ENCODE peak calls at places on chromosomes 16 and 17, in four cellular contexts. P, S, F and D are unnamed samples.

GRCh38 chr17:12853921-12854320 is 64.6 kb downstream of the ARHGAP44 start:
- DNase-seq in P (no peak), S (no peak), F (no peak), D (no peak)

GRCh38 chr16:49643429-49644142 is 212.3 kb downstream of the ZNF423 start:
- DNase-seq in P (no peak), S (no peak), F (no peak), D (no peak)

GRCh38 chr17:149897-150575 is 12.7 kb downstream of the SCGB1C2 start:
- DNase-seq in P (no peak), S (no peak), F (no peak), D (no peak)

GRCh38 chr16:47311738-47312505 is 148.9 kb downstream of the ITFG1 start:
- DNase-seq in P (no peak), S (no peak), F (no peak), D (no peak)

GRCh38 chr16:84085774-84086173 is 31.0 kb downstream of the MBTPS1 start:
- DNase-seq in P (no peak), S (no peak), F (no peak), D (no peak)

GRCh38 chr17:26818736-26819135 is 475.2 kb upstream of the WSB1 start:
- DNase-seq in P (no peak), S (no peak), F (peak; percentile 7), D (no peak)

GRCh38 chr17:57104461-57105175 is 19.6 kb downstream of the AKAP1 start:
- DNase-seq in P (no peak), S (no peak), F (no peak), D (no peak)

GRCh38 chr17:8753976-8754440 is 4.3 kb downstream of the SPDYE4 start:
- DNase-seq in P (no peak), S (no peak), F (peak; percentile 34), D (no peak)

GRCh38 chr17:60524463-60525346 is 1.3 kb downstream of the APPBP2 start:
- DNase-seq in P (peak; percentile 25), S (peak; percentile 17), F (no peak), D (no peak)

GRCh38 chr17:76635039-76635438 is 8.5 kb downstream of the ST6GALNAC1 start:
- DNase-seq in P (no peak), S (no peak), F (no peak), D (no peak)

GRCh38 chr16:24203675-24204074 is 52.5 kb upstream of the CACNG3 start:
- DNase-seq in P (no peak), S (no peak), F (no peak), D (peak; percentile 19)

GRCh38 chr16:85245307-85246172 is 133.3 kb upstream of the CIBAR2 start:
- DNase-seq in P (peak; percentile 82), S (peak; percentile 82), F (peak; percentile 51), D (no peak)

GRCh38 chr17:933168-934083 is 46.1 kb downstream of the NXN start:
- DNase-seq in P (no peak), S (no peak), F (peak; percentile 75), D (no peak)

GRCh38 chr16:84996365-84996764 is 15.0 kb downstream of the ZDHHC7 start:
- DNase-seq in P (no peak), S (no peak), F (no peak), D (no peak)

GRCh38 chr17:78340183-78340955 is 19.5 kb downstream of the SOCS3 start:
- DNase-seq in P (no peak), S (no peak), F (no peak), D (no peak)

GRCh38 chr17:47731396-47731795 is 1.6 kb upstream of the TBX21 start:
- DNase-seq in P (peak; percentile 14), S (no peak), F (no peak), D (no peak)

GRCh38 chr17:7841309-7841621 is 7.2 kb downstream of the KDM6B start:
- DNase-seq in P (no peak), S (no peak), F (no peak), D (no peak)

GRCh38 chr16:71429581-71429980 is 12.3 kb downstream of the TLE7 start:
- DNase-seq in P (no peak), S (no peak), F (no peak), D (no peak)

GRCh38 chr17:71869293-71869692 is 251.5 kb upstream of the SOX9 start:
- DNase-seq in P (no peak), S (no peak), F (no peak), D (no peak)

GRCh38 chr17:41098476-41098875 is 534 bp upstream of the KRTAP4-8 start:
- DNase-seq in P (no peak), S (no peak), F (no peak), D (no peak)

GRCh38 chr17:8133398-8133797 is 9.5 kb upstream of the HES7 start:
- DNase-seq in P (no peak), S (peak; percentile 67), F (no peak), D (no peak)

GRCh38 chr16:75029854-75030253 is 31.0 kb downstream of the ZNRF1 start:
- DNase-seq in P (no peak), S (no peak), F (peak; percentile 13), D (no peak)

GRCh38 chr17:68318103-68318991 is 27.1 kb downstream of the ARSG start:
- DNase-seq in P (no peak), S (no peak), F (peak; percentile 87), D (no peak)
- TF ChIP-seq TCF12 in P (no peak), S (no peak), F (no peak), D (no peak)

DNA sequence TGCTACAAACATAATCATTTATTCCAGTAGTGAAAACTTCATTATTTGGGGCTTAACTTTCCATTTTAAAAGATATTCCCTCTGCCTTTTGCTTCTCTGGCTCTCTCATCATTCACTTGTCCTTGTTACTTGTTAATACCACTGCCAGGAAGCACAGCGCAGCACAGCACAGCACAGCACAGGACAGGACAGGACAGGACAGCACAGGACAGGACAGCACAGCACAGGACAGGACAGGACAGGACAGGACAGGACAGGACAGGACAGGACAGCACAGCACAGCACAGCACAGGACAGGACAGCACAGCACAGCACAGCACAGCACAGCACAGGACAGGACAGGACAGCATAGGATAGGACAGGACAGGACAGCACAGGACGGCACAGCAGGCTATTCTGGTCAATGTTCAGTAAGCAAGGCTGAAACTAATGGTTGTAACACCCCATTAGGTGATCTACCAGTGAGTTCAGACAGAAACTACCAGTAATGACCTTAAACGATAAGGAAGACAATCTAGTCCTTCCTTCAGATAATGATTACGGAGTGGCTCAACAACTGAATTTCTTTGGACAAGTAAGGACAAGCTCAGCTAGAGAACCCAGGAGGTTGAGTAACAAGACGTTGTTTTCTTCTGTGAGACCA is 31.9 kb downstream of the COG1 start:
- DNase-seq in P (no peak), S (no peak), F (no peak), D (no peak)
- TF ChIP-seq TCF12 in P (no peak), S (no peak), F (no peak), D (no peak)

DNA sequence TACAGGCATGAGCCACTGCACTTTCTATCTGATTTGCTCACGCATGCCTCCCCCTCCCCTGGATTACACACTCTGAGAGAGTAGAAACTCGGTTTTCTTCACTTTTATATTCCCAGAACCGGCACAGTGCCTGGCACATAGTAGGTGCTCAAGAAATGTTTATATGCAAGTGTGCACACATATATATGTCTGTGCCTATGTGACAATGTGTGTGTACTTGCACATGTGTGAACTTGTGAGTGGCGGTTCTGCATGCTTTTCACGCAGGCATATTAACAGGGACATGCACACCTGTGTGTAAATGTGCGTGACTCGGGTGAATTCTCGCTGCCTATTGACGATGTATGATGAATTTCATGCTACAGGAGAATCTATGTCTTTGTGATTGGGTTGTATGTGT is 22.1 kb upstream of the IL21R start:
- DNase-seq in P (no peak), S (no peak), F (no peak), D (no peak)
- TF ChIP-seq TCF12 in P (no peak), S (no peak), F (no peak), D (no peak)

GRCh38 chr17:6639014-6639650 is 1.4 kb downstream of the KIAA0753 start:
- DNase-seq in P (no peak), S (no peak), F (no peak), D (no peak)
- TF ChIP-seq TCF12 in P (no peak), S (no peak), F (no peak), D (no peak)

GRCh38 chr16:10907757-10908045 is 30.7 kb downstream of the CIITA start:
- DNase-seq in P (no peak), S (no peak), F (no peak), D (no peak)
- TF ChIP-seq TCF12 in P (no peak), S (no peak), F (no peak), D (no peak)

DNA sequence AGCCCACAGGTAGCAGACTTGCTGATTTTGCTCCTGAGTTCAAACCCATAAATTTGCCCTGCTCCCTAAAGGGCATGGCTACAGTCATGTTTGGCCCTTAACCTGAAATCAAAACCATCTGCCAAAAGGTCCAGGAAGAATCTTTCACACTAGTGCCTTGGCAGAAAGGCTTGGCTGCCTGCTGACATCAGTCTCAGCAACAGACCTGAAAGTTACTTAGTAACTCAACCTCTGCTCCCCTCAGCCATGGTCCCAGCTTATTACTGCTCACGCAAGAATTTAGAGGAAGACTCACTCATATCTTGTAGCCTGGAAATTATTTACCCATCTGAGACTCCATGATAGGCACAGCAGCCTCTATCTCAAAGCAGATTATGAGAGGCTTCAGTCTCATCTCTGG is 98.0 kb upstream of the KIF2B start:
- DNase-seq in P (no peak), S (no peak), F (no peak), D (no peak)
- TF ChIP-seq TCF12 in P (no peak), S (no peak), F (no peak), D (no peak)

GRCh38 chr16:56634715-56635440 is 2.4 kb downstream of the MT1M start:
- DNase-seq in P (peak; percentile 53), S (peak; percentile 64), F (no peak), D (no peak)
- TF ChIP-seq TCF12 in P (no peak), S (no peak), F (no peak), D (no peak)